ENCODE peak calls at places on chromosomes 6 and 20, in eight cellular contexts. One of them, this sample, is unnamed.
A peak's percentile ranks its signal among the peaks of the same experiment; 100 is the strongest.

GRCh38 chr20:42043921-42044320 is 425.7 kb upstream of the CHD6 start:
- DNase-seq in neural progenitor cell: no peak
- DNase-seq in PC-3: no peak
- DNase-seq in A673: no peak
- DNase-seq in IMR-90: no peak
- DNase-seq in colonic mucosa: no peak
- DNase-seq in cardiac muscle cell: no peak
- DNase-seq in heart left ventricle: no peak
- DNase-seq in this sample: no peak

GRCh38 chr6:89591745-89592144 is 46.8 kb downstream of the LYRM2 start:
- DNase-seq in cardiac muscle cell: no peak
- DNase-seq in IMR-90: no peak
- DNase-seq in colonic mucosa: no peak
- DNase-seq in PC-3: no peak
- DNase-seq in heart left ventricle: no peak
- DNase-seq in A673: no peak
- DNase-seq in neural progenitor cell: no peak
- DNase-seq in this sample: no peak

GRCh38 chr6:115415378-115415777 is 645.3 kb downstream of the FRK start:
- DNase-seq in heart left ventricle: no peak
- DNase-seq in PC-3: no peak
- DNase-seq in neural progenitor cell: peak; percentile 47
- DNase-seq in A673: no peak
- DNase-seq in cardiac muscle cell: no peak
- DNase-seq in IMR-90: no peak
- DNase-seq in colonic mucosa: no peak
- DNase-seq in this sample: no peak

GRCh38 chr6:53179961-53180651 is 31.5 kb upstream of the GCM1 start:
- DNase-seq in cardiac muscle cell: peak; percentile 72
- DNase-seq in neural progenitor cell: no peak
- DNase-seq in heart left ventricle: peak; percentile 50
- DNase-seq in A673: no peak
- DNase-seq in colonic mucosa: peak; percentile 48
- DNase-seq in IMR-90: peak; percentile 33
- DNase-seq in PC-3: no peak
- DNase-seq in this sample: peak; percentile 81

GRCh38 chr6:21505574-21505990 is 88.0 kb upstream of the SOX4 start:
- DNase-seq in neural progenitor cell: no peak
- DNase-seq in IMR-90: no peak
- DNase-seq in cardiac muscle cell: no peak
- DNase-seq in A673: no peak
- DNase-seq in PC-3: peak; percentile 31
- DNase-seq in colonic mucosa: no peak
- DNase-seq in heart left ventricle: no peak
- DNase-seq in this sample: no peak

GRCh38 chr20:41978246-41978790 is 360.1 kb upstream of the CHD6 start:
- DNase-seq in cardiac muscle cell: no peak
- DNase-seq in neural progenitor cell: no peak
- DNase-seq in PC-3: no peak
- DNase-seq in heart left ventricle: no peak
- DNase-seq in IMR-90: no peak
- DNase-seq in A673: no peak
- DNase-seq in colonic mucosa: no peak
- DNase-seq in this sample: no peak

GRCh38 chr6:157669747-157670216 is 153.3 kb upstream of the SNX9 start:
- DNase-seq in IMR-90: peak; percentile 71
- DNase-seq in colonic mucosa: peak; percentile 76
- DNase-seq in A673: peak; percentile 39
- DNase-seq in neural progenitor cell: peak; percentile 78
- DNase-seq in PC-3: peak; percentile 67
- DNase-seq in heart left ventricle: peak; percentile 82
- DNase-seq in cardiac muscle cell: peak; percentile 88
- DNase-seq in this sample: peak; percentile 88

GRCh38 chr6:11427827-11428245 is 109.7 kb upstream of the TMEM170B start:
- DNase-seq in neural progenitor cell: no peak
- DNase-seq in IMR-90: peak; percentile 33
- DNase-seq in cardiac muscle cell: no peak
- DNase-seq in A673: no peak
- DNase-seq in colonic mucosa: no peak
- DNase-seq in heart left ventricle: no peak
- DNase-seq in PC-3: peak; percentile 69
- DNase-seq in this sample: no peak

GRCh38 chr6:3850451-3851203 is 1.5 kb downstream of the FAM50B start:
- DNase-seq in IMR-90: no peak
- DNase-seq in PC-3: no peak
- DNase-seq in A673: no peak
- DNase-seq in cardiac muscle cell: no peak
- DNase-seq in neural progenitor cell: no peak
- DNase-seq in heart left ventricle: no peak
- DNase-seq in colonic mucosa: no peak
- DNase-seq in this sample: no peak

GRCh38 chr6:76772951-76773350 is 690.3 kb downstream of the HTR1B start:
- DNase-seq in PC-3: no peak
- DNase-seq in A673: no peak
- DNase-seq in neural progenitor cell: no peak
- DNase-seq in IMR-90: no peak
- DNase-seq in colonic mucosa: no peak
- DNase-seq in cardiac muscle cell: no peak
- DNase-seq in heart left ventricle: no peak
- DNase-seq in this sample: no peak

DNA sequence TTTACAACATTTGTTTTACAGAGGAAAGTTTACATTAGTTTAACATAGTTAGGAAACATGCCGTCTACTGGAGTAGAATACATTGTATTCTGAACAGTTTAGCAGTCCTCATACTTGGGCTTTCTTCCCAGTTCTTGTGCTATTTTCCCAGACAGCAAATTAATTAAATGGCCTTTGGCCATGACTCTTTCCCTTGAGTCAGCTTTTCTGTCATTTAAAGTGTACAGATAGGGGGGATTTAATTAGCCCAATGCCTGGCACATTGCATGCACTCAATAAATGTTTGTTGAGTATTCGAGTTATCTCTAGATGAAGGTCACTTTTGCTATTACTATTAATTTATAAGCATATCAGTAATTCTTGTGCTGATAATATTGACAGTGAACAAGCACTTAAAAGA is 1.6 kb downstream of the TMEM244 start:
- DNase-seq in cardiac muscle cell: peak; percentile 31
- DNase-seq in IMR-90: peak; percentile 54
- DNase-seq in neural progenitor cell: no peak
- DNase-seq in A673: no peak
- DNase-seq in heart left ventricle: no peak
- DNase-seq in PC-3: no peak
- DNase-seq in colonic mucosa: no peak
- DNase-seq in this sample: no peak
- H3K4me3 ChIP-seq in cardiac muscle cell: no peak overlapping the region
- H3K4me3 ChIP-seq in IMR-90: no peak overlapping the region
- H3K4me3 ChIP-seq in neural progenitor cell: no peak overlapping the region
- H3K4me3 ChIP-seq in A673: no peak overlapping the region
- H3K4me3 ChIP-seq in heart left ventricle: no peak overlapping the region
- H3K4me3 ChIP-seq in PC-3: no peak overlapping the region
- H3K4me3 ChIP-seq in colonic mucosa: no peak overlapping the region
- H3K4me3 ChIP-seq in this sample: no peak overlapping the region

DNA sequence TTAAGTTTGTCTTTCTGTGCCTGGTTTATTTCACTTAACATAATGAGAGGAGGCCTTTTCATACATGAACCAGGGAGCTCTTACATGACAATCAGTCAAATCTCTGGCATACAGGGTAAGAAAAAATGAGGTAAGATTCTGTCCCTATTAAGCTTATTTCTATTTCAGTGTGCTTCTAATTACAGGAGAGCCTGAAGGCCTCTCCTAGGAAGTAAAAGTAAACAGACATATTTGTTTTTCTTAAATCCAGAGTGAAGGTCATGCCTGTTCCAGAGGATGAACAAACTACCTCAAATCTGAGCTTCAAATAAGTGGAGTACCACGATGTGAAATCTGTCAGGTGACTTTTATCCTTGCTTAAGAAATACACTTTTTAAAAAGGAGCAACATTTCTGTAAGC is 72.6 kb downstream of the POPDC3 start:
- DNase-seq in A673: no peak
- DNase-seq in cardiac muscle cell: no peak
- DNase-seq in PC-3: no peak
- DNase-seq in IMR-90: no peak
- DNase-seq in colonic mucosa: no peak
- DNase-seq in neural progenitor cell: no peak
- DNase-seq in heart left ventricle: no peak
- DNase-seq in this sample: no peak
- H3K4me1 ChIP-seq in A673: no peaks in the 10 kb centered on the region
- H3K4me1 ChIP-seq in cardiac muscle cell: no peaks in the 10 kb centered on the region
- H3K4me1 ChIP-seq in PC-3: peaks cover 8% of the 10 kb centered on the region
- H3K4me1 ChIP-seq in IMR-90: peaks cover 2% of the 10 kb centered on the region
- H3K4me1 ChIP-seq in colonic mucosa: no peaks in the 10 kb centered on the region
- H3K4me1 ChIP-seq in neural progenitor cell: no peaks in the 10 kb centered on the region
- H3K4me1 ChIP-seq in heart left ventricle: no peaks in the 10 kb centered on the region
- H3K4me1 ChIP-seq in this sample: no peaks in the 10 kb centered on the region

GRCh38 chr6:37675100-37675499 is 22.6 kb downstream of the MDGA1 start:
- DNase-seq in PC-3: no peak
- DNase-seq in neural progenitor cell: no peak
- DNase-seq in colonic mucosa: no peak
- DNase-seq in heart left ventricle: no peak
- DNase-seq in IMR-90: no peak
- DNase-seq in cardiac muscle cell: no peak
- DNase-seq in A673: no peak
- DNase-seq in this sample: no peak
- H3K27ac ChIP-seq in PC-3: no peak overlapping the region
- H3K27ac ChIP-seq in neural progenitor cell: no peak overlapping the region
- H3K27ac ChIP-seq in colonic mucosa: no peak overlapping the region
- H3K27ac ChIP-seq in heart left ventricle: no peak overlapping the region
- H3K27ac ChIP-seq in IMR-90: no peak overlapping the region
- H3K27ac ChIP-seq in cardiac muscle cell: no peak overlapping the region
- H3K27ac ChIP-seq in A673: no peak overlapping the region
- H3K27ac ChIP-seq in this sample: no peak overlapping the region

DNA sequence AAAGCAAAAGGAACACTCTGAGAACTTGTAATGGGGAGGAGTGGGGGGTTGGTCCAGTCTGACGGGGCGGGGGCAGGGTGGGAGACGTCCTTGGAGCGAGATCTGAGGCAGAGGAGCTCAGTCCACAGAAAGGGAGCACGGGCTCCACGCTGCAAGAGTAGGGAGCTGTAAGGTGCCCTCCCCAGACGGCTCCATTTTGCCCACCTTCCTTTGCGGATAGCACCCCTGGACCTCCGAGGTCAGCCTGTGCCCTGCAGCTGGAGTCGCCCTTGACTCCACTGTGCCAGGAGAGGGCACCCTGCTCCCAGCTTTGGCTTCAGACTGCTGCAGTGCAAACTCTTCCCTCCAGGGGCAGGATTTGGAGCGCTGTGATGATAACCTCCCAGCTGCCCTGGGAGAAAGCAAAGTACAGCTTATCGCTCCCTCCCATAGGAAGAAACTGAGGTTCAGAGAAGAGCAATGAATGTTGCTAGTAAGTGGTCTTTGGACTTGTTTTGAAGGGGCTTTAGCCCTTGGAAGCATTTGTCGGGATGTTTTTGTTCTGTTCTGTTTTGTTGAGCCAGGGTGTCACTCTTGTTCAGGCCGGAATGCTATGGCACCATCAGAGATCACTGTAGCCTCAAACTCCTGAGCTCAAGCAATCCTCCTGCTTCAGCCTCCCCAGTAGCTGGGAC is 9.5 kb upstream of the AHCY start:
- DNase-seq in heart left ventricle: peak; percentile 86
- DNase-seq in A673: peak; percentile 93
- DNase-seq in PC-3: peak; percentile 95
- DNase-seq in colonic mucosa: peak; percentile 95
- DNase-seq in cardiac muscle cell: peak; percentile 89
- DNase-seq in neural progenitor cell: peak; percentile 93
- DNase-seq in IMR-90: peak; percentile 81
- DNase-seq in this sample: peak; percentile 95
- H3K4me3 ChIP-seq in heart left ventricle: peak overlapping the region; percentile 19
- H3K4me3 ChIP-seq in A673: peak overlapping the region; percentile 31
- H3K4me3 ChIP-seq in PC-3: peak overlapping the region; percentile 56
- H3K4me3 ChIP-seq in colonic mucosa: peak overlapping the region; percentile 26
- H3K4me3 ChIP-seq in cardiac muscle cell: no peak overlapping the region
- H3K4me3 ChIP-seq in neural progenitor cell: peak overlapping the region; percentile 49
- H3K4me3 ChIP-seq in IMR-90: peak overlapping the region; percentile 17
- H3K4me3 ChIP-seq in this sample: peak overlapping the region; percentile 47

GRCh38 chr20:38810926-38811325 is 5.4 kb downstream of the PPP1R16B start:
- DNase-seq in cardiac muscle cell: no peak
- DNase-seq in IMR-90: no peak
- DNase-seq in A673: no peak
- DNase-seq in PC-3: no peak
- DNase-seq in neural progenitor cell: no peak
- DNase-seq in heart left ventricle: no peak
- DNase-seq in colonic mucosa: no peak
- DNase-seq in this sample: peak; percentile 83
- H3K4me1 ChIP-seq in cardiac muscle cell: no peaks in the 10 kb centered on the region
- H3K4me1 ChIP-seq in IMR-90: no peaks in the 10 kb centered on the region
- H3K4me1 ChIP-seq in A673: peaks cover 3% of the 10 kb centered on the region
- H3K4me1 ChIP-seq in PC-3: no peaks in the 10 kb centered on the region
- H3K4me1 ChIP-seq in neural progenitor cell: peaks cover 14% of the 10 kb centered on the region
- H3K4me1 ChIP-seq in heart left ventricle: peaks cover 6% of the 10 kb centered on the region
- H3K4me1 ChIP-seq in colonic mucosa: no peaks in the 10 kb centered on the region
- H3K4me1 ChIP-seq in this sample: peaks cover 47% of the 10 kb centered on the region

GRCh38 chr20:59154317-59155013 is 9.2 kb upstream of the ZNF831 start:
- DNase-seq in A673: no peak
- DNase-seq in neural progenitor cell: no peak
- DNase-seq in colonic mucosa: no peak
- DNase-seq in cardiac muscle cell: no peak
- DNase-seq in heart left ventricle: no peak
- DNase-seq in PC-3: no peak
- DNase-seq in IMR-90: no peak
- DNase-seq in this sample: no peak

GRCh38 chr20:59159091-59159821 is 4.4 kb upstream of the ZNF831 start:
- DNase-seq in colonic mucosa: peak; percentile 19
- DNase-seq in cardiac muscle cell: no peak
- DNase-seq in A673: no peak
- DNase-seq in PC-3: peak; percentile 15
- DNase-seq in neural progenitor cell: peak; percentile 38
- DNase-seq in heart left ventricle: no peak
- DNase-seq in IMR-90: no peak
- DNase-seq in this sample: no peak

GRCh38 chr20:59157961-59158541 is 5.6 kb upstream of the ZNF831 start:
- DNase-seq in PC-3: no peak
- DNase-seq in heart left ventricle: no peak
- DNase-seq in neural progenitor cell: peak; percentile 11
- DNase-seq in cardiac muscle cell: no peak
- DNase-seq in IMR-90: no peak
- DNase-seq in colonic mucosa: peak; percentile 18
- DNase-seq in A673: no peak
- DNase-seq in this sample: no peak

GRCh38 chr20:59158673-59159072 is 4.9 kb upstream of the ZNF831 start:
- DNase-seq in cardiac muscle cell: no peak
- DNase-seq in PC-3: no peak
- DNase-seq in colonic mucosa: peak; percentile 10
- DNase-seq in heart left ventricle: no peak
- DNase-seq in IMR-90: no peak
- DNase-seq in neural progenitor cell: no peak
- DNase-seq in A673: no peak
- DNase-seq in this sample: no peak

GRCh38 chr20:59157064-59157463 is 6.6 kb upstream of the ZNF831 start:
- DNase-seq in neural progenitor cell: no peak
- DNase-seq in IMR-90: no peak
- DNase-seq in PC-3: no peak
- DNase-seq in cardiac muscle cell: no peak
- DNase-seq in A673: no peak
- DNase-seq in colonic mucosa: no peak
- DNase-seq in heart left ventricle: no peak
- DNase-seq in this sample: no peak
- H3K27ac ChIP-seq in neural progenitor cell: no peak overlapping the region
- H3K27ac ChIP-seq in IMR-90: no peak overlapping the region
- H3K27ac ChIP-seq in PC-3: no peak overlapping the region
- H3K27ac ChIP-seq in cardiac muscle cell: no peak overlapping the region
- H3K27ac ChIP-seq in A673: no peak overlapping the region
- H3K27ac ChIP-seq in colonic mucosa: no peak overlapping the region
- H3K27ac ChIP-seq in heart left ventricle: no peak overlapping the region
- H3K27ac ChIP-seq in this sample: no peak overlapping the region

GRCh38 chr6:168605964-168606363 is 165.0 kb downstream of the SMOC2 start:
- DNase-seq in A673: no peak
- DNase-seq in heart left ventricle: no peak
- DNase-seq in cardiac muscle cell: no peak
- DNase-seq in neural progenitor cell: no peak
- DNase-seq in PC-3: no peak
- DNase-seq in colonic mucosa: no peak
- DNase-seq in IMR-90: no peak
- DNase-seq in this sample: no peak
- H3K4me3 ChIP-seq in A673: no peak overlapping the region
- H3K4me3 ChIP-seq in heart left ventricle: no peak overlapping the region
- H3K4me3 ChIP-seq in cardiac muscle cell: no peak overlapping the region
- H3K4me3 ChIP-seq in neural progenitor cell: no peak overlapping the region
- H3K4me3 ChIP-seq in PC-3: no peak overlapping the region
- H3K4me3 ChIP-seq in colonic mucosa: no peak overlapping the region
- H3K4me3 ChIP-seq in IMR-90: no peak overlapping the region
- H3K4me3 ChIP-seq in this sample: no peak overlapping the region

This sample was measured in SJCRH30.